ENCODE peak calls at places on chromosome 16, in six cellular contexts. I, U, V, A, K and T are unnamed samples.

GRCh38 chr16:31202402-31203385 is at the start of gene PYCARD:
- DNase-seq in I (peak; percentile 74), U (peak; percentile 73), V (peak; percentile 43), A (peak; percentile 65), K (peak; percentile 38), T (peak; percentile 88)

GRCh38 chr16:68400924-68401460 is 47.3 kb downstream of the SMPD3 start:
- DNase-seq in I (no peak), U (peak; percentile 8), V (no peak), A (no peak), K (no peak), T (no peak)

GRCh38 chr16:82888616-82889015 is 261.8 kb downstream of the CDH13 start:
- DNase-seq in I (no peak), U (no peak), V (no peak), A (no peak), K (no peak), T (no peak)

GRCh38 chr16:67884684-67885083 is at the start of gene NRN1L:
- DNase-seq in I (peak; percentile 93), U (peak; percentile 94), V (peak; percentile 90), A (peak; percentile 91), K (peak; percentile 92), T (peak; percentile 80)

GRCh38 chr16:85194528-85195270 is 82.4 kb upstream of the CIBAR2 start:
- DNase-seq in I (no peak), U (no peak), V (no peak), A (no peak), K (no peak), T (no peak)

GRCh38 chr16:69924777-69925191 is 26.4 kb upstream of the CLEC18A start:
- DNase-seq in I (peak; percentile 79), U (no peak), V (no peak), A (no peak), K (peak; percentile 85), T (no peak)

GRCh38 chr16:19393226-19394074 is 24.2 kb upstream of the TMC5 start:
- DNase-seq in I (no peak), U (no peak), V (no peak), A (peak; percentile 81), K (no peak), T (no peak)

GRCh38 chr16:4373909-4374742 is 2.5 kb downstream of the VASN start:
- DNase-seq in I (peak; percentile 85), U (peak; percentile 84), V (peak; percentile 61), A (peak; percentile 85), K (peak; percentile 95), T (no peak)

GRCh38 chr16:67396775-67397450 is 3.6 kb upstream of the TPPP3 start:
- DNase-seq in I (no peak), U (no peak), V (peak; percentile 23), A (no peak), K (no peak), T (no peak)

GRCh38 chr16:67555795-67556212 is 6.5 kb upstream of the CTCF start:
- DNase-seq in I (no peak), U (no peak), V (no peak), A (no peak), K (no peak), T (no peak)

GRCh38 chr16:54655171-54655590 is 275.5 kb upstream of the IRX5 start:
- DNase-seq in I (no peak), U (no peak), V (peak; percentile 55), A (no peak), K (peak; percentile 40), T (no peak)

GRCh38 chr16:19130852-19131808 is 17.4 kb downstream of the ITPRIPL2 start:
- DNase-seq in I (peak; percentile 56), U (no peak), V (no peak), A (no peak), K (no peak), T (no peak)

GRCh38 chr16:30076276-30076791 is 540 bp downstream of the PPP4C start:
- DNase-seq in I (peak; percentile 69), U (no peak), V (peak; percentile 23), A (no peak), K (no peak), T (peak; percentile 67)

GRCh38 chr16:81786321-81786720 is 7.2 kb downstream of the PLCG2 start:
- DNase-seq in I (no peak), U (no peak), V (no peak), A (peak; percentile 10), K (no peak), T (no peak)

GRCh38 chr16:47061204-47061603 is 82.5 kb downstream of the NETO2 start:
- DNase-seq in I (no peak), U (no peak), V (no peak), A (no peak), K (no peak), T (no peak)

GRCh38 chr16:66810391-66810790 is 9.0 kb upstream of the TERB1 start:
- DNase-seq in I (no peak), U (no peak), V (peak; percentile 52), A (no peak), K (no peak), T (no peak)

GRCh38 chr16:25750489-25750888 is 58.7 kb downstream of the HS3ST4 start:
- DNase-seq in I (no peak), U (no peak), V (no peak), A (no peak), K (no peak), T (no peak)

GRCh38 chr16:85306793-85307551 is 194.7 kb upstream of the CIBAR2 start:
- DNase-seq in I (no peak), U (no peak), V (no peak), A (no peak), K (no peak), T (no peak)

GRCh38 chr16:76940251-76940650 is 250.7 kb upstream of the MON1B start:
- DNase-seq in I (no peak), U (no peak), V (no peak), A (no peak), K (no peak), T (no peak)

GRCh38 chr16:57764341-57765159 is 29.0 kb downstream of the KATNB1 start:
- DNase-seq in I (peak; percentile 49), U (no peak), V (no peak), A (peak; percentile 69), K (no peak), T (no peak)

GRCh38 chr16:35664091-35664693 is 2204.8 kb downstream of the TP53TG3F start:
- DNase-seq in I (no peak), U (no peak), V (no peak), A (no peak), K (no peak), T (no peak)

GRCh38 chr16:3036726-3037315 is at the start of gene BICDL2:
- DNase-seq in I (no peak), U (no peak), V (no peak), A (peak; percentile 73), K (no peak), T (peak; percentile 89)
- H3K4me3 ChIP-seq in I (no peak within 1 kb of the TSS), U (no peak within 1 kb of the TSS), V (no peak within 1 kb of the TSS), A (peak within 1 kb of the TSS; percentile 92), K (no peak within 1 kb of the TSS), T (peak within 1 kb of the TSS; percentile 42)

GRCh38 chr16:50371036-50371716 is 2.4 kb upstream of the BRD7 start:
- DNase-seq in I (no peak), U (no peak), V (no peak), A (no peak), K (no peak), T (no peak)

GRCh38 chr16:50372611-50373344 is 4.0 kb upstream of the BRD7 start:
- DNase-seq in I (peak; percentile 73), U (no peak), V (peak; percentile 49), A (no peak), K (no peak), T (peak; percentile 30)

GRCh38 chr16:50371936-50372595 is 3.3 kb upstream of the BRD7 start:
- DNase-seq in I (no peak), U (no peak), V (peak; percentile 53), A (no peak), K (no peak), T (no peak)

GRCh38 chr16:50373780-50374179 is 5.0 kb upstream of the BRD7 start:
- DNase-seq in I (no peak), U (no peak), V (no peak), A (no peak), K (no peak), T (no peak)

DNA sequence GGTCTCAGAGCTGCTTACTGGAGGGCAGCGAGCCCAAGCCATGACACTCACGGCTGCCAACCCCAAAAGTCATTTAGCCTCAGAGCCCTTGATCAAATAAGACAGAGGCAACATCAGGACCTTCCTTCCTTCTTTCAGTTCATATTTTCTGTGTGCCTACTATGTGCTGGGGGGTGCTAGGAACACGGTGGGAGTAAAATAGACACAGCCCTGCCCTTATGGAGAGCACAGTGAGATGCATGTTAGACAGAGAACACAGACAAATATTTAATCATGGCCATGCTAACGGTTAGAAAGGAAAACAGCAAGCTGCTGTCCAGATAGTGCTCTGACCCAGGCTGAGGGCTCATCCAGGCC is 4.5 kb upstream of the BRD7 start:
- DNase-seq in I (no peak), U (no peak), V (no peak), A (no peak), K (no peak), T (no peak)
- H3K4me1 ChIP-seq in I (no peaks in the 10 kb centered on the region), U (no peaks in the 10 kb centered on the region), V (peaks cover 5% of the 10 kb centered on the region), A (peaks cover 4% of the 10 kb centered on the region), K (no peaks in the 10 kb centered on the region), T (no peaks in the 10 kb centered on the region)

GRCh38 chr16:56029026-56029425 is 153.9 kb upstream of the CES5A start:
- DNase-seq in I (no peak), U (no peak), V (no peak), A (no peak), K (no peak), T (no peak)
- TF ChIP-seq CTCF in I (no peak), U (no peak), V (no peak), A (no peak), K (no peak), T (no peak)

GRCh38 chr16:73019456-73020362 is 28.2 kb downstream of the ZFHX3 start:
- DNase-seq in I (no peak), U (no peak), V (peak; percentile 44), A (peak; percentile 46), K (no peak), T (no peak)
- H3K4me3 ChIP-seq in I (peak overlapping the region; percentile 20), U (no peak overlapping the region), V (no peak overlapping the region), A (peak overlapping the region; percentile 37), K (no peak overlapping the region), T (no peak overlapping the region)

GRCh38 chr16:50604065-50604418 is 55.8 kb downstream of the NKD1 start:
- DNase-seq in I (no peak), U (no peak), V (no peak), A (no peak), K (no peak), T (peak; percentile 6)

GRCh38 chr16:50601341-50601740 is 53.1 kb downstream of the NKD1 start:
- DNase-seq in I (peak; percentile 39), U (peak; percentile 39), V (no peak), A (no peak), K (no peak), T (peak; percentile 29)

GRCh38 chr16:50603206-50604064 is 55.2 kb downstream of the NKD1 start:
- DNase-seq in I (no peak), U (no peak), V (no peak), A (no peak), K (peak; percentile 80), T (no peak)

GRCh38 chr16:50602126-50602525 is 53.9 kb downstream of the NKD1 start:
- DNase-seq in I (peak; percentile 1), U (no peak), V (no peak), A (no peak), K (no peak), T (no peak)

GRCh38 chr16:50602531-50603205 is 54.5 kb downstream of the NKD1 start:
- DNase-seq in I (no peak), U (peak; percentile 38), V (no peak), A (peak; percentile 71), K (no peak), T (peak; percentile 10)
- H3K4me1 ChIP-seq in I (no peaks in the 10 kb centered on the region), U (no peaks in the 10 kb centered on the region), V (peaks cover 20% of the 10 kb centered on the region), A (no peaks in the 10 kb centered on the region), K (peaks cover 37% of the 10 kb centered on the region), T (peaks cover 4% of the 10 kb centered on the region)